ENCODE peak calls at places on chromosome 13, in six cellular contexts. P is HepG2, H is H1, K is GM12878, R is K562, D is SK-N-SH. B is an unnamed sample.

GRCh38 chr13:100298691-100299090 is 209.8 kb downstream of the PCCA start:
- DNase-seq in P (no peak), K (no peak), D (no peak), R (no peak), H (no peak), B (no peak)

GRCh38 chr13:46679369-46680180 is 117.4 kb downstream of the ESD start:
- DNase-seq in D (peak), H (no peak), P (peak), R (no peak), K (peak), B (no peak)

GRCh38 chr13:113452942-113453901 is at the start of gene ADPRHL1:
- DNase-seq in H (no peak), K (no peak), P (no peak), R (no peak), D (peak), B (no peak)

GRCh38 chr13:77737583-77738200 is 40.2 kb downstream of the SLAIN1 start:
- DNase-seq in R (no peak), H (no peak), D (no peak), P (no peak), K (no peak), B (no peak)

GRCh38 chr13:89574077-89574476 is 1773.4 kb upstream of the MIR17HG start:
- DNase-seq in K (no peak), D (no peak), R (no peak), H (no peak), P (no peak), B (no peak)

GRCh38 chr13:99179460-99179859 is 21.2 kb upstream of the UBAC2 start:
- DNase-seq in D (no peak), H (no peak), K (no peak), R (no peak), P (no peak), B (no peak)

GRCh38 chr13:25214371-25215252 is 42.5 kb upstream of the AMER2 start:
- DNase-seq in R (no peak), D (no peak), H (no peak), K (no peak), P (no peak), B (peak)

GRCh38 chr13:109743706-109744453 is 42.5 kb downstream of the IRS2 start:
- DNase-seq in K (no peak), R (no peak), H (peak), P (no peak), D (peak), B (peak)

GRCh38 chr13:106385669-106386068 is 149.8 kb downstream of the EFNB2 start:
- DNase-seq in D (no peak), P (no peak), R (no peak), K (no peak), H (no peak), B (no peak)

GRCh38 chr13:19646062-19646461 is 12.6 kb downstream of the MPHOSPH8 start:
- DNase-seq in P (no peak), H (no peak), D (no peak), K (no peak), R (no peak), B (no peak)

GRCh38 chr13:99018418-99019180 is 40.7 kb upstream of the DOCK9 start:
- DNase-seq in D (no peak), K (no peak), R (no peak), H (no peak), P (no peak), B (no peak)

GRCh38 chr13:73618275-73618865 is 515.8 kb downstream of the KLF12 start:
- DNase-seq in R (no peak), P (peak), D (no peak), H (no peak), K (no peak), B (peak)

GRCh38 chr13:78603240-78603947 is at the start of gene POU4F1:
- DNase-seq in H (no peak), P (peak), K (peak), D (peak), R (peak), B (peak)

GRCh38 chr13:42883142-42883541 is 101.8 kb downstream of the FAM216B start:
- DNase-seq in K (no peak), R (no peak), P (no peak), H (no peak), D (no peak), B (no peak)

GRCh38 chr13:91805605-91806004 is 407.2 kb downstream of the GPC5 start:
- DNase-seq in R (no peak), P (no peak), H (no peak), D (no peak), K (no peak), B (no peak)

GRCh38 chr13:80556291-80556690 is 215.4 kb upstream of the SPRY2 start:
- DNase-seq in R (peak), P (no peak), D (no peak), K (no peak), H (no peak), B (no peak)

GRCh38 chr13:104984296-104984818 is 1551.1 kb downstream of the EFNB2 start:
- DNase-seq in R (no peak), P (no peak), D (peak), H (no peak), K (peak), B (no peak)

GRCh38 chr13:93226623-93227279 is at the start of gene GPC6:
- DNase-seq in K (no peak), H (no peak), P (peak), R (peak), D (peak), B (peak)

GRCh38 chr13:112583592-112584277 is 4.2 kb downstream of the TUBGCP3 start:
- DNase-seq in H (no peak), R (no peak), K (no peak), P (no peak), D (no peak), B (no peak)

GRCh38 chr13:104105418-104106355 is 1039.5 kb upstream of the SLC10A2 start:
- DNase-seq in H (no peak), P (no peak), K (no peak), D (no peak), R (no peak), B (no peak)

DNA sequence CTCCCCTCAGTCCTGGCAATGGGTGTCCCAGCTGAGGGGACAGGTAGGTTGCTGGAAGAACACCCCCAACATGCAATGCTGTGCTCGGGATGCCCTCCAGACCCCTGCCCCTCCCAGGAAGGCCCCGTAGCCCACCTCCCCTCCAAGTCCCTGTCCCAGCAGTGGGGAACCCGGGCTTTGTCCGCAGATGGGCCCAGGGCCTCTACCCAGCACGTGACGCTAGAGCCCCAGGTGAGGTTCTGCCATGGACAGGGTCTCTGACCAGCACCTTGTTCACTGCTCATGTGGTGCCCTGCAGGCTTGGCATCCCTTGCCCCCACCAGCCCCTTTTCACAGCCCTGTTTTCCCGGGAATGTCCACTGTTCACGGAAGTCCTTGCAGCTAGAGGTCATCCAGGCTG is 220.0 kb upstream of the SGCG start:
- DNase-seq in R (no peak), D (no peak), H (no peak), K (no peak), P (no peak), B (no peak)
- TF ChIP-seq CHD2 in R (no peak), D (no peak), H (no peak), K (no peak), P (no peak), B (no peak)

DNA sequence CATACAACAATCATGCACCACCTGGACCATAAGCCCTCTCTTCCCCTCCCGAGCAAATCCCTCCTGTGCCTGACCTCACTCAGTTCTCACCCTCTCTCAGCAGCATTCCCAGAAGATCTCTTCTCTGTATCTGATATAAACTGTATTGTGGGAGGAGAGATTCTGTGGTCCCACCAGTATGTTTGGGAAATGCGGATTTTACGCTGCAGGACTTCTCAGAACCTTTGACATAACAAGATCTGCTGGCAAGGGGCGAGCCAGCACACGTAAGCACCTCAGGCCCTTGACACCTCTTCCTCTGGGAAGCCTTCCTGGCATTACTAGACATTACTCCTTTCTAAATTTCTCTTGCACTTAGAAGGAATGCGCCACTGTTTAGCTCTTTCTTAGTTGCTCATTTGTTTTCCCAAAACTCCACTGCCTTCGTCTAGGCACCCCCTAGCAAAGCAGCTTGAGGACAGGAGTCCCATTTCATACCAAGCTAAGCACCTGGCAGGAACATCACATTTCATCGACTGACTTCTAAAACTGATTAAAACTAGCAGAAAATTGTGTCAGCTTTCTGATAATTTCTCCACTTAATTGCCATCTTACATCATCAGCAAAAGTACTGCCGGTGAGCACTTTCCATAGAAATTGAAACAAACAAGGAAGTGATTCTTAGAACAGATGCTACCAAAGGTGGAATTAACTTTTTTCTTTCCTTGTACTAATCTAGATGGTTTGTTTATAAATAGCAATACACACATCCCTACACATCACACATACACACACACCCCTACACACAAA is 63.2 kb downstream of the CCDC70 start:
- DNase-seq in H (no peak), D (no peak), R (no peak), P (no peak), K (no peak), B (no peak)
- TF ChIP-seq CHD2 in H (no peak), D (no peak), R (no peak), P (no peak), K (no peak), B (no peak)

GRCh38 chr13:48780713-48781341 is 127.1 kb downstream of the CYSLTR2 start:
- DNase-seq in K (no peak), R (no peak), P (no peak), H (no peak), D (no peak), B (no peak)

GRCh38 chr13:48775285-48775684 is 121.6 kb downstream of the CYSLTR2 start:
- DNase-seq in D (no peak), K (no peak), R (no peak), P (no peak), H (no peak), B (no peak)

GRCh38 chr13:48775804-48776203 is 122.1 kb downstream of the CYSLTR2 start:
- DNase-seq in K (no peak), P (no peak), D (no peak), R (no peak), H (no peak), B (no peak)

GRCh38 chr13:48776396-48776795 is 122.7 kb downstream of the CYSLTR2 start:
- DNase-seq in P (no peak), D (no peak), H (no peak), K (no peak), R (no peak), B (no peak)

DNA sequence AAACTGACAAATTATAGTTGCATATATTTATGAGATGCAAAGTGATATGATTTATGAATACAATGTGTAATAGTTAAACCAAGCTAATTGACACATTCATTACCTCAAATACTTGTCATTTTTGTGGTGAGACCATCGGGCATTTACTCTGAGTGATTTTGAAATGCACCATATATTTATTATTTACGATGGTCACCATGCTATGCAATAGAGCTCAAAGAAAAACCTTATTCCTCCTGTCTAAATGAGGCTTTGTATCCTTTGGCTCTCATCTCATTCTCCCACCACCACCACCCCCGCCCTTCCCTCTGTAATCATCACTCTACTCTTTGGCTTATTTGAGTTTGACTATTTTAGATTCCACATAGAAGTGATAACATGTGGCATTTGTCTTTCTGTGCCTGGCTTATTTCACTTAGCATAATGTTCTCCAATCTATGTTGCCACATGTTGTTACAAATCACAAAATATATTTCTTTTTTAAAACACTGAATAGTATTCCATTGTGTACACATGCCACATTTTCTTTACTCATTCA is 124.9 kb downstream of the CYSLTR2 start:
- DNase-seq in K (no peak), P (no peak), R (no peak), D (no peak), H (no peak), B (no peak)
- TF ChIP-seq CHD2 in K (no peak), P (no peak), R (no peak), D (no peak), H (no peak), B (no peak)

DNA sequence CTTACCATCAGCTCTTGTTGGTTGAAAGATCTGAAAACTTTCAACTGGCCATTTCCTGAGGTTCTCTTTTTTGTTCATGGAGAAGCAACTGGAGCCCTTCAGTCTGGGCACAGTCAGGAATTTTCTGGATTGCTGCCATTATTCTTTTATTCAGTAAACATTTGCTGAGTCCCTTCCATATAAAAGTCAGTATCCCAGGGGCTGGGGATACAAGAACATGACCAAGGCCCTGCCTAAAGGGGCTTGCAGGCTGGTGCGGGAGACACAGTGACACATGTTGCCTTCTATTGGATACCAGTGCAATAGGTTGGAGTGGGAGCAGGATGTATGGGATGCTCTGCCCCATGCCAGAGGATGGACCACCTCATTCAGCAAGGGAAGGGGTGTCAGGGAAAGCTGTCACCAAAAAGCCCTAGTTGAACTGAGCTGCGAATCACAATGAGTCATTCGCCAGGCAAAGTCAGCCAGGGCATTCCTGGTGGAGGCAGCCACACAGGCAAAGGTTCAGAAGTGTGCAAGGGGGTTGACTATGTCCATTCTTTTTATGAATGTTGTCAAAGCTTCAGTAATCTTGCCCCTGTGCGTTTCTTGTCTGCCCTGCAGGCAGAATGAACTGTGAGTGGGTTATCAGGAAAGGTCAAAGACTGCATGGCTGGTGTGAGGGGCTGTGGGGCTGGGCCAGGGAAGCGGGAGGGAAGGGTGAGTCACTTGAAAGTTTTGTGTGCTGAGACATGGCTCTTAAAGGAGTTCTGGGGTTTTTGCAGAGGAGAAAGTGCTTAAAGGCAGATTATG is 395.9 kb downstream of the KCNRG start:
- DNase-seq in H (no peak), K (no peak), D (no peak), R (peak), P (peak), B (peak)
- TF ChIP-seq CHD2 in H (no peak), K (no peak), D (no peak), R (no peak), P (no peak), B (no peak)

B was measured in A549.